ENCODE peak calls at places on chromosomes 7 and 10, in ten cellular contexts. U is CD4-positive, alpha-beta T cell; H is testis; J is AG04450; B is lung; E is B cell; Q is MCF 10A; I is activated CD8-positive, alpha-beta T cell treated with anti-CD3 and anti-CD28 coated beads for 36 hours; O is AG09309; C is WTC11. Z is an unnamed sample.

GRCh38 chr7:45007106-45007505 is 7.1 kb downstream of the CCM2 start:
- DNase-seq in H (peak), B (no peak), J (no peak), O (no peak), C (no peak), Q (no peak), E (no peak), I (no peak), U (no peak), Z (no peak)

GRCh38 chr7:84799131-84799530 is 387.7 kb downstream of the SEMA3D start:
- DNase-seq in E (no peak), I (no peak), J (no peak), O (no peak), C (no peak), H (no peak), Q (no peak), B (no peak), U (no peak), Z (no peak)

GRCh38 chr10:86946215-86947170 is 10.9 kb downstream of the MMRN2 start:
- DNase-seq in O (no peak), U (no peak), Q (no peak), H (no peak), J (no peak), E (no peak), B (peak), I (no peak), C (peak), Z (no peak)

GRCh38 chr7:69504733-69505132 is 93.5 kb upstream of the AUTS2 start:
- DNase-seq in H (no peak), C (no peak), B (no peak), I (no peak), E (no peak), U (no peak), O (no peak), J (no peak), Q (no peak), Z (no peak)

GRCh38 chr7:46710927-46711326 is 789.9 kb upstream of the IGFBP3 start:
- DNase-seq in J (no peak), Q (peak), H (no peak), I (no peak), E (no peak), O (peak), U (no peak), B (no peak), C (no peak), Z (no peak)

GRCh38 chr10:3830946-3831345 is 45.9 kb upstream of the KLF6 start:
- DNase-seq in C (no peak), U (no peak), Q (no peak), E (no peak), H (no peak), B (no peak), O (no peak), J (no peak), I (no peak), Z (no peak)

GRCh38 chr10:84715911-84716310 is 387.5 kb downstream of the CCSER2 start:
- DNase-seq in B (no peak), E (no peak), O (no peak), H (peak), J (no peak), I (peak), Q (peak), U (no peak), C (peak), Z (no peak)

GRCh38 chr7:96311967-96312366 is 9.9 kb downstream of the SLC25A13 start:
- DNase-seq in H (no peak), B (no peak), J (no peak), Q (peak), I (no peak), C (no peak), E (no peak), O (peak), U (no peak), Z (no peak)

GRCh38 chr10:4283841-4284610 is 499.0 kb upstream of the KLF6 start:
- DNase-seq in J (peak), C (no peak), H (peak), B (peak), I (no peak), Q (no peak), U (no peak), O (peak), E (no peak), Z (no peak)

GRCh38 chr10:9792181-9792580 is 1225.5 kb upstream of the CELF2 start:
- DNase-seq in O (no peak), C (no peak), J (no peak), E (no peak), B (no peak), Q (peak), U (no peak), I (no peak), H (no peak), Z (no peak)

GRCh38 chr10:11183000-11183399 is 165.3 kb downstream of the CELF2 start:
- DNase-seq in U (no peak), E (no peak), J (no peak), Q (no peak), B (no peak), C (no peak), O (no peak), I (no peak), H (no peak), Z (no peak)

GRCh38 chr10:56466005-56466404 is 104.9 kb upstream of the ZWINT start:
- DNase-seq in B (no peak), U (no peak), J (no peak), Q (no peak), I (no peak), O (no peak), H (no peak), E (no peak), C (no peak), Z (no peak)

GRCh38 chr7:75981450-75982305 is 12.7 kb downstream of the TMEM120A start:
- DNase-seq in B (no peak), O (no peak), U (no peak), Q (no peak), J (no peak), H (no peak), I (no peak), C (no peak), E (peak), Z (no peak)

GRCh38 chr7:142811154-142811737 is 40.5 kb downstream of the PRSS2 start:
- DNase-seq in H (peak), U (no peak), C (no peak), I (peak), O (peak), J (peak), Q (peak), E (no peak), B (no peak), Z (no peak)

GRCh38 chr7:116752305-116753074 is 80.5 kb downstream of the MET start:
- DNase-seq in J (no peak), B (no peak), C (no peak), Q (no peak), U (no peak), I (no peak), H (no peak), E (no peak), O (no peak), Z (no peak)

GRCh38 chr10:113103131-113103830 is 153.2 kb downstream of the TCF7L2 start:
- DNase-seq in O (peak), Q (no peak), B (no peak), J (no peak), U (no peak), I (no peak), H (no peak), C (no peak), E (no peak), Z (no peak)

GRCh38 chr7:27745064-27745583 is 5.2 kb downstream of the TAX1BP1 start:
- DNase-seq in H (peak), J (peak), C (no peak), U (no peak), E (no peak), Q (peak), O (no peak), B (no peak), I (no peak), Z (no peak)

GRCh38 chr7:155458317-155459132 is 596 bp downstream of the EN2 start:
- DNase-seq in O (no peak), E (peak), I (no peak), B (no peak), Q (no peak), U (no peak), C (no peak), J (no peak), H (no peak), Z (no peak)

GRCh38 chr7:133723044-133723443 is 404.1 kb upstream of the LRGUK start:
- DNase-seq in O (no peak), C (no peak), H (no peak), E (no peak), Q (no peak), B (no peak), J (no peak), I (no peak), U (no peak), Z (no peak)

GRCh38 chr10:116521424-116522305 is 24.1 kb upstream of the PNLIP start:
- DNase-seq in C (peak), J (peak), I (peak), O (peak), E (peak), Q (peak), B (no peak), H (peak), U (no peak), Z (no peak)

GRCh38 chr10:14904864-14905263 is 26.2 kb downstream of the SUV39H2 start:
- DNase-seq in B (no peak), E (no peak), I (no peak), U (no peak), O (no peak), J (no peak), H (no peak), C (no peak), Q (no peak), Z (no peak)

GRCh38 chr7:101952355-101953247 is 135.2 kb downstream of the CUX1 start:
- DNase-seq in J (peak), B (no peak), U (no peak), H (no peak), E (no peak), Q (peak), I (no peak), C (no peak), O (peak), Z (no peak)

GRCh38 chr10:4902571-4903011 is 60.6 kb upstream of the AKR1C1 start:
- DNase-seq in U (no peak), I (peak), O (no peak), H (peak), C (no peak), J (no peak), B (no peak), E (no peak), Q (peak), Z (no peak)

GRCh38 chr7:130368347-130368746 is 11.9 kb upstream of the CPA1 start:
- DNase-seq in Q (no peak), E (no peak), I (no peak), U (no peak), J (no peak), O (no peak), B (no peak), C (no peak), H (no peak), Z (no peak)

GRCh38 chr7:31027161-31027965 is 24.7 kb upstream of the ADCYAP1R1 start:
- DNase-seq in U (no peak), J (no peak), C (peak), I (peak), O (no peak), B (no peak), E (no peak), H (peak), Q (no peak), Z (no peak)

GRCh38 chr10:69955897-69956832 is 96.5 kb upstream of the MACROH2A2 start:
- DNase-seq in H (no peak), U (no peak), E (no peak), B (no peak), Q (peak), C (peak), O (no peak), I (no peak), J (no peak), Z (no peak)

GRCh38 chr10:95832216-95833037 is 75.3 kb upstream of the CC2D2B start:
- DNase-seq in O (no peak), C (no peak), U (peak), B (no peak), J (no peak), H (no peak), Q (no peak), I (peak), E (peak), Z (no peak)

GRCh38 chr10:127619550-127619949 is 70.4 kb downstream of the NPS start:
- DNase-seq in B (no peak), J (no peak), U (no peak), H (no peak), Q (no peak), C (no peak), O (no peak), E (no peak), I (no peak), Z (no peak)

GRCh38 chr7:29189743-29190201 is 4.8 kb upstream of the CHN2 start:
- DNase-seq in O (no peak), E (peak), J (no peak), B (peak), C (peak), H (peak), Q (peak), I (peak), U (peak), Z (peak)

GRCh38 chr7:117901089-117901797 is 28.0 kb upstream of the CTTNBP2 start:
- DNase-seq in I (no peak), C (no peak), O (no peak), U (no peak), Q (no peak), H (no peak), J (no peak), E (no peak), B (no peak), Z (no peak)

GRCh38 chr10:46250898-46251856 is 35.6 kb upstream of the ANTXRL start:
- DNase-seq in C (no peak), E (no peak), B (no peak), Q (no peak), J (no peak), I (no peak), H (peak), U (no peak), O (no peak), Z (no peak)

GRCh38 chr10:72935358-72935757 is 19.2 kb downstream of the PLA2G12B start:
- DNase-seq in J (no peak), B (no peak), C (no peak), O (no peak), H (no peak), Q (peak), E (no peak), U (no peak), I (no peak), Z (no peak)

GRCh38 chr10:44752451-44753441 is 158.4 kb upstream of the TMEM72 start:
- DNase-seq in H (no peak), E (no peak), U (no peak), Q (peak), I (no peak), J (peak), B (no peak), C (no peak), O (peak), Z (no peak)

GRCh38 chr10:84294766-84295447 is 33.5 kb upstream of the CCSER2 start:
- DNase-seq in C (no peak), E (no peak), H (no peak), Q (no peak), U (no peak), B (no peak), I (no peak), J (no peak), O (no peak), Z (no peak)

GRCh38 chr10:127679642-127680255 is 57.2 kb upstream of the FOXI2 start:
- DNase-seq in Q (peak), J (no peak), U (no peak), H (no peak), O (no peak), B (no peak), I (no peak), C (peak), E (no peak), Z (no peak)

GRCh38 chr10:4130685-4131084 is 345.7 kb upstream of the KLF6 start:
- DNase-seq in I (peak), B (no peak), E (no peak), H (no peak), C (no peak), U (no peak), O (no peak), Q (no peak), J (no peak), Z (no peak)

GRCh38 chr10:91088300-91089140 is 131.9 kb upstream of the PCGF5 start:
- DNase-seq in B (no peak), E (peak), Q (peak), I (no peak), H (no peak), O (no peak), C (no peak), U (no peak), J (no peak), Z (no peak)
- TF ChIP-seq CTCF in B (no peak), E (peak), Q (peak), I (peak), H (no peak), O (peak), C (no peak), U (peak), J (peak), Z (no peak)

GRCh38 chr10:122279725-122280141 is 8.6 kb downstream of the BTBD16 start:
- DNase-seq in O (no peak), B (no peak), I (peak), C (peak), U (no peak), J (no peak), Q (peak), H (peak), E (no peak), Z (no peak)
- TF ChIP-seq CTCF in O (peak), B (peak), I (no peak), C (peak), U (no peak), J (peak), Q (peak), H (peak), E (no peak), Z (no peak)

GRCh38 chr10:287814-288213 is 152.6 kb downstream of the ZMYND11 start:
- DNase-seq in B (no peak), O (no peak), J (no peak), I (no peak), E (no peak), H (no peak), U (no peak), Q (peak), C (peak), Z (no peak)
- TF ChIP-seq CTCF in B (no peak), O (peak), J (peak), I (no peak), E (no peak), H (no peak), U (no peak), Q (no peak), C (peak), Z (no peak)

GRCh38 chr7:141262101-141262819 is 188.4 kb downstream of the TMEM178B start:
- DNase-seq in H (no peak), B (no peak), E (no peak), C (no peak), I (no peak), O (no peak), Q (no peak), J (no peak), U (no peak), Z (no peak)
- TF ChIP-seq CTCF in H (no peak), B (no peak), E (no peak), C (peak), I (no peak), O (no peak), Q (peak), J (peak), U (no peak), Z (no peak)

DNA sequence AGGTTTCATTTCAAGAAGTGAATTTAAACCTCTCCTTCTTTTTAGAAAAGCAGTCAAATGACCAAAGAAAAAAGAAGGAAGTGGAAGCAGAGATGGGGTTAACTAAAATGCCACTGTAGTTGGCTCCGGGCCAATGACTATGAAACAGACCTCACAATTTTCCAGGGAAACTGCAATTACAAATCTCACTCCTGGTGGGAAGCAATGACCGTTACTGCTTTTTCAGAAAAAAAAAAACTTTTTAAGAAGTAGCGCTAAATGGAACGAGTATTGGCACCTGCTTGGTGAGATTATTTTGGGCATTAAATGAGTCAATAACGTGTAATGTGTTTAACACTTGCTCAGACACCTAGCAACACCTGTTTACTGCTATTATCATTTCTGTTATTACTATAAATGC is 1.2 kb downstream of the SFRP4 start:
- DNase-seq in Q (peak), E (no peak), J (no peak), C (no peak), H (no peak), O (no peak), B (no peak), I (no peak), U (no peak), Z (no peak)
- TF ChIP-seq CTCF in Q (no peak), E (no peak), J (no peak), C (no peak), H (no peak), O (no peak), B (no peak), I (no peak), U (no peak), Z (no peak)

DNA sequence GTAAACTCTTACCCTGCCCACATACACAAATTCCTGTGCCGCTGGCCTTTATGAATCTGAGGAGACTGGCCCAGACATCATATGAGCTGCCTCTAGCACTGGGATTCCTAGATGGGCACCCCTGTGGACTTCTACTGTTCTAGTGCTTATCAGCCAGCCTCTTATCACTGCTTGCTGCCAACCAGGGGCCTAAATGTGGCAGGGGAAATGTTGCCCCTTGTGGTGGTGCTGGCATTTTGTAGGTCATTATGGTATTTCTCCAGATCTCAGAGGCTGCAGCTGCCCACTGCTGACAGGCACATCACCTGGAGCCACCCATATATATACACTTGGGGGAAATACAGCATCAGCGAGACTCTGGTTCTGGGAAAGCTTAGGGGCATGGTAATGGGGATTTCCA is 5.4 kb downstream of the SFR1 start:
- DNase-seq in C (peak), B (no peak), E (no peak), J (no peak), O (no peak), I (peak), U (no peak), Q (peak), H (peak), Z (no peak)
- TF ChIP-seq CTCF in C (no peak), B (no peak), E (peak), J (peak), O (no peak), I (peak), U (no peak), Q (no peak), H (no peak), Z (no peak)

DNA sequence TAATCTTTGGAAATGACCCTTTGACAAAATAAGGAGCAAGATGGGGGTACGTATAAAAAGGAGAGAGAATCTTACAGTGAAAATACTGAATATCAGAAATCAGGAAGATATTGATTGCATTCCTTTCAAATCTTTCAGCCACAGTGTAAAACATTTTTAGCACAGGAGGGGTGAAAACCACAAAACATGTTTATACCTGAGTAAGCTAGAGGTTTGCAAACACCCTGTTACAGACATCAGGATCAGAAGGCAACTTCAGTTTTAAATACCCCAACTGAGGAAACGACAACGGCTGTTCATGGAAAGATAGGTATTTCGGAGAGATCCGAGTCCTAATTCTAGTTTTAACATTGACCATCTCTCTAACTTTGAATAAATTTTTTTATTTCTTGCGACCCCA is 69.1 kb upstream of the ITGB1 start:
- DNase-seq in H (no peak), B (no peak), O (no peak), I (no peak), C (no peak), E (no peak), U (no peak), J (no peak), Q (no peak), Z (no peak)
- TF ChIP-seq CTCF in H (no peak), B (no peak), O (no peak), I (no peak), C (no peak), E (no peak), U (no peak), J (no peak), Q (no peak), Z (no peak)

DNA sequence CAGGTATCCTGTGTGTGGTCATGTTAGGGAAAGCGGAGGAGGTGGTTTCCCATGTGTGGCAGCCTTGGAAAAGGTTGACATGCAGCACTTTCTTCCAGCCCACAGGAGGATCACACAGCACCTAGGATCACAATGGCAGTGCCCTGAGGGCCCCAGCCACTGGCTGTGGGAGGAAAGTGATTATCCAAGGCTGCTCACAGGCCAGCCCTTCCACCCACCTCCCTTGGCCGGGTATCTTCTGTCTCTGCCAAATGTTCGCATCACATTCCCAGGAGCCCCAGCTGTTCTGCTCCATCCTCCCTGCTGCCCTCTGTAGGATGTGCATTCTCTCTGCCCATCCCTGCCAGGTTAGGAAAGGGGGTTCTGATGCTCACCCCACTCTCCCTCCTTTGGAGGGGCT is 2.5 kb upstream of the MLXIPL start:
- DNase-seq in J (no peak), I (no peak), U (no peak), B (no peak), O (no peak), H (no peak), Q (peak), C (no peak), E (no peak), Z (no peak)
- TF ChIP-seq CTCF in J (peak), I (no peak), U (no peak), B (no peak), O (peak), H (no peak), Q (no peak), C (no peak), E (no peak), Z (no peak)

Z was measured in omental fat pad.